ENCODE peak calls at places on chromosomes 4 and X, in nine cellular contexts. G is K562; M is SK-N-SH; F is pancreas; O is H9; D is uterus; J is A549; B is CD4-positive, CD25-positive, alpha-beta regulatory T cell; H is tibial artery. P is an unnamed sample. For H3K4me1, the result is how much of the 10 kb centered on the place peaks cover.

GRCh38 chr4:77020017-77020416 is 55.8 kb downstream of the CCNI start:
- DNase-seq in G (no peak), M (no peak), F (no peak), O (no peak), D (no peak), J (no peak), B (no peak), H (no peak), P (no peak)

GRCh38 chr4:76401654-76402053 is 19.3 kb downstream of the CCDC158 start:
- DNase-seq in G (no peak), M (no peak), F (no peak), O (no peak), D (no peak), J (no peak), B (no peak), H (no peak), P (no peak)

GRCh38 chrX:15418041-15418706 is 34.0 kb upstream of the VEGFD start:
- DNase-seq in G (no peak), M (no peak), F (no peak), O (no peak), D (no peak), J (no peak), B (no peak), H (no peak), P (no peak)

GRCh38 chr4:55251352-55251751 is 94.7 kb upstream of the SRD5A3 start:
- DNase-seq in G (no peak), M (no peak), F (no peak), O (no peak), D (no peak), J (no peak), B (no peak), H (no peak), P (no peak)

GRCh38 chr4:183057255-183057654 is 41.8 kb upstream of the WWC2 start:
- DNase-seq in G (no peak), M (no peak), F (no peak), O (no peak), D (no peak), J (no peak), B (no peak), H (no peak), P (no peak)

GRCh38 chrX:106300656-106301055 is 132.6 kb downstream of the PWWP3B start:
- DNase-seq in G (no peak), M (no peak), F (no peak), O (no peak), D (no peak), J (no peak), B (no peak), H (no peak), P (no peak)

GRCh38 chrX:70592091-70592490 is 147.5 kb downstream of the DLG3 start:
- DNase-seq in G (no peak), M (no peak), F (no peak), O (no peak), D (no peak), J (peak), B (no peak), H (no peak), P (no peak)

GRCh38 chr4:38101563-38101962 is 141.4 kb downstream of the PTTG2 start:
- DNase-seq in G (no peak), M (no peak), F (no peak), O (no peak), D (no peak), J (no peak), B (no peak), H (no peak), P (no peak)

GRCh38 chr4:79209822-79210635 is 115.8 kb downstream of the NAA11 start:
- DNase-seq in G (peak), M (no peak), F (no peak), O (peak), D (no peak), J (no peak), B (no peak), H (no peak), P (no peak)

GRCh38 chr4:158768577-158769174 is at the start of gene FNIP2:
- DNase-seq in G (peak), M (peak), F (peak), O (peak), D (peak), J (peak), B (peak), H (peak), P (peak)

GRCh38 chrX:41273638-41274037 is 60.3 kb upstream of the DDX3X start:
- DNase-seq in G (no peak), M (no peak), F (no peak), O (no peak), D (no peak), J (no peak), B (no peak), H (no peak), P (no peak)

GRCh38 chr4:26715636-26716242 is 131.9 kb downstream of the TBC1D19 start:
- DNase-seq in G (no peak), M (no peak), F (no peak), O (no peak), D (no peak), J (no peak), B (no peak), H (no peak), P (no peak)

GRCh38 chr4:85740431-85740861 is 265.5 kb downstream of the ARHGAP24 start:
- DNase-seq in G (no peak), M (no peak), F (no peak), O (no peak), D (no peak), J (no peak), B (no peak), H (no peak), P (no peak)

GRCh38 chr4:186622788-186623464 is 67.6 kb upstream of the MTNR1A start:
- DNase-seq in G (no peak), M (no peak), F (no peak), O (no peak), D (no peak), J (no peak), B (no peak), H (peak), P (no peak)
- H3K4me1 ChIP-seq in G (under half), M (under half), F (under half), O (under half), D (under half), J (under half), B (under half), H (under half), P (under half)

DNA sequence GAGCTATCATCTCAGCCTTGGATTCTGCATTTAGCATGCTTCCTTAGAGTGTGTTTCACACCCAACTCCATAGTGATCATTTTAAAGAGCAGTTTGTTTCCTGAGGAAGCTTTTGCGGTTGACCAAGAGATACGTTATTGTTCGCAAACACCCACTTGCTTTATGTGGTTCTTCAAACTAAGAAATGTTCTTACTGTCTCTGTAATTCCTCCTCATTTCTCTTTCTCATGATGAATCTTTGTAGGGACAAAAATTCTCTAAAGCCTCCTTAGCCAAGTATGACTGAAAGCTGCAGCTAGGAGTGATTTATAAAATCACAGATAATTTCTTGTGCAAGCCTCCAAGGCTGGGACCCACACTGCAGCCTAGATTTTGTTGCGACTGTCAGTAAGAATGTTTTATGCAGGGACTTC is 10.0 kb downstream of the TNIP3 start:
- DNase-seq in G (no peak), M (no peak), F (no peak), O (no peak), D (no peak), J (no peak), B (peak), H (no peak), P (peak)
- H3K4me1 ChIP-seq in G (under half), M (under half), F (under half), O (under half), D (under half), J (under half), B (under half), H (under half), P (half or more)

GRCh38 chr4:102807345-102807744 is 20.0 kb downstream of the UBE2D3 start:
- DNase-seq in G (no peak), M (no peak), F (no peak), O (no peak), D (no peak), J (no peak), B (no peak), H (no peak), P (no peak)

GRCh38 chr4:102808009-102808408 is 19.3 kb downstream of the UBE2D3 start:
- DNase-seq in G (no peak), M (no peak), F (no peak), O (no peak), D (no peak), J (no peak), B (no peak), H (no peak), P (no peak)

GRCh38 chr4:102809190-102809589 is 18.2 kb downstream of the UBE2D3 start:
- DNase-seq in G (no peak), M (no peak), F (no peak), O (no peak), D (no peak), J (no peak), B (no peak), H (no peak), P (no peak)

DNA sequence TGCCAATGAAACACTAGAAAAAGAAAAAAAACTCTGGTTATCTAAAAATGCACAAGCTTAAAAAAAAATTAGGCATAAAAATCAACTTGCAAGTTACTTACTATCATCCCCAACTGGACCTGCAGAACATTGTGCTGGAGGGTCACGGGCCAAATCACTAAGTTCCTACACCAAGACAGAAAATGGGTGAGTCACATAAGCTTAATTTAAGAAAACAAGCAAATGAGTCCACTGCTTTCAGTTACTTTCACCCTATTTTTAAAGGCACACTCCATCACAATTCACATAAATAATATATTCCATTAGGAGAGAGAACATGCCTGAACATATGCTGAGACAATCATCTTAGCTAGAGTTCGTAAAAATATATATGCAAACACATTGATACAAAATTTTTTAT is 17.7 kb downstream of the UBE2D3 start:
- DNase-seq in G (no peak), M (no peak), F (no peak), O (no peak), D (no peak), J (no peak), B (no peak), H (no peak), P (no peak)
- H3K4me1 ChIP-seq in G (under half), M (under half), F (under half), O (under half), D (under half), J (under half), B (half or more), H (half or more), P (half or more)

DNA sequence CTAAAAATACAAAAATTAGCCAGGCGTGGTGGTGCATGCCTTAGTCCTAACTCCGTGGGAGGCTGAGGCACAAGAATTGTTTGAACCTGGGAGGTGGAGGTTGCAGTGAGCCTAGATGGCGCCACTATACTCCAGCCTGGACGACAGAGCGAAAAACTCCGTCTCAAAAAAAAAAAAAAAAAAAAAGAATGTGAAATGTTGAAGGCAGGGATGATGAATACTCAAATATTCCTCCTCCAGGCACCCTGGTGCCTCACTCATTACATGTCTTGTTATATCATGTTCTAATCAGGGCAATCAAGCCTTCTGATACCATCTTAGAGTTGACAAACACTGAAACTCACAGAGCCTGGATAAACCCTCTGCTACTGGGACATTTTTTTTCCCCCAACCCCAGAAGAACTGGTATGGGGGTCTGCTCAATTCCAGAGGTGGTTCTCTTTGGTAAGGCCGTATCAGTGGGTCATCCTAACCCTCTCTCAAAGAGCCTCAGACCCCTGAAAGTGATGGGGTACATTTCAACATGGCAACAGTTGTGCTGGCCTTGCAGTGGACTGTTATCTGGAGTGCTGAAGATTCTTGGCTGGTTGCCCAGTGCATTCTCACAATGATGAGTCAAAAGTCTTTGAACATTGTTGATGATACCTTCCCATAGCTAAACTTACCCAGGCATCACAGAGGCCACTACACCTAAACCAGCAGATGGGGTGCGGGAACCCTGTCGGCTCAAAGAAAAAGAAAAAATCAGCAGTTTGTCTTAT is 2.4 kb upstream of the SH3KBP1 start:
- DNase-seq in G (peak), M (no peak), F (no peak), O (no peak), D (no peak), J (peak), B (no peak), H (no peak), P (peak)
- H3K4me1 ChIP-seq in G (under half), M (under half), F (under half), O (under half), D (under half), J (under half), B (under half), H (under half), P (under half)

GRCh38 chr4:5404073-5404472 is 304.3 kb downstream of the EVC2 start:
- DNase-seq in G (no peak), M (no peak), F (no peak), O (no peak), D (no peak), J (no peak), B (no peak), H (no peak), P (no peak)
- H3K4me1 ChIP-seq in G (under half), M (under half), F (under half), O (under half), D (under half), J (under half), B (under half), H (under half), P (under half)

GRCh38 chr4:101028886-101029285 is 318.4 kb downstream of the PPP3CA start:
- DNase-seq in G (no peak), M (no peak), F (no peak), O (no peak), D (no peak), J (no peak), B (no peak), H (no peak), P (no peak)
- H3K4me1 ChIP-seq in G (under half), M (under half), F (under half), O (under half), D (under half), J (under half), B (under half), H (under half), P (under half)

GRCh38 chrX:13093489-13094140 is 49.2 kb upstream of the FAM9C start:
- DNase-seq in G (no peak), M (no peak), F (no peak), O (no peak), D (no peak), J (no peak), B (no peak), H (no peak), P (peak)
- H3K4me1 ChIP-seq in G (under half), M (under half), F (under half), O (under half), D (under half), J (under half), B (half or more), H (under half), P (half or more)

P was measured in CD4-positive, alpha-beta memory T cell.